ENCODE peak calls at places on chromosome 22, in seven cellular contexts. I is pancreas; H is central memory CD4-positive, alpha-beta T cell; Y is NCI-H2227 treated with DMSO at 0.1 percent for 48 hours; O is stimulated activated CD4-positive, alpha-beta T cell treated with anti-CD3 and anti-CD28 coated beads, Interleukin-12 subunit alpha, Interleukin-12 subunit beta, amount 100 ng/mL, for 4 hours; Z is mucosa of gallbladder; A is CD8-positive, alpha-beta memory T cell. L is an unnamed sample.

GRCh38 chr22:17334054-17334453 is 35.2 kb upstream of the CECR2 start:
- DNase-seq in A (no peak), I (no peak), O (no peak), Y (no peak), H (no peak), Z (no peak), L (no peak)

GRCh38 chr22:42160830-42161696 is 30.5 kb upstream of the CYP2D6 start:
- DNase-seq in A (no peak), I (no peak), Y (no peak), H (no peak), Z (no peak), O (no peak), L (no peak)

GRCh38 chr22:19806213-19807160 is 45.9 kb downstream of the TBX1 start:
- DNase-seq in H (no peak), Y (peak; percentile 18), O (no peak), Z (peak; percentile 59), I (no peak), A (no peak), L (no peak)

GRCh38 chr22:36586250-36586649 is 57.3 kb upstream of the EIF3D start:
- DNase-seq in A (no peak), H (no peak), I (no peak), O (no peak), Z (no peak), Y (no peak), L (no peak)

GRCh38 chr22:19714320-19715252 is at the start of gene SEPTIN5:
- DNase-seq in H (no peak), I (no peak), Z (no peak), O (no peak), A (no peak), Y (peak; percentile 12), L (no peak)

GRCh38 chr22:48760481-48761238 is 1067.0 kb downstream of the BRD1 start:
- DNase-seq in A (no peak), O (no peak), H (no peak), Z (peak; percentile 7), Y (no peak), I (peak; percentile 1), L (no peak)

GRCh38 chr22:30210235-30210831 is 36.2 kb downstream of the LIF start:
- DNase-seq in A (no peak), Z (peak; percentile 52), O (no peak), H (no peak), I (peak; percentile 55), Y (no peak), L (no peak)

GRCh38 chr22:24848559-24849168 is 42.7 kb downstream of the SGSM1 start:
- DNase-seq in A (no peak), I (peak; percentile 62), H (no peak), Z (no peak), Y (no peak), O (no peak), L (no peak)

GRCh38 chr22:45877651-45878050 is 99.3 kb downstream of the WNT7B start:
- DNase-seq in Y (no peak), O (no peak), I (no peak), H (no peak), Z (no peak), A (no peak), L (no peak)

GRCh38 chr22:19819209-19819910 is 35.3 kb downstream of the GNB1L start:
- DNase-seq in I (no peak), A (no peak), Y (no peak), Z (peak; percentile 7), O (no peak), H (no peak), L (no peak)

GRCh38 chr22:36510966-36511881 is 4.4 kb upstream of the FOXRED2 start:
- DNase-seq in A (no peak), Z (peak; percentile 35), H (peak; percentile 17), I (no peak), O (no peak), Y (no peak), L (peak; percentile 70)

GRCh38 chr22:42645341-42645937 is 3.8 kb downstream of the CYB5R3 start:
- DNase-seq in H (no peak), O (no peak), I (no peak), Y (no peak), A (no peak), Z (no peak), L (peak; percentile 49)

GRCh38 chr22:48436201-48436931 is 1391.3 kb downstream of the BRD1 start:
- DNase-seq in A (no peak), O (no peak), I (no peak), H (no peak), Y (no peak), Z (no peak), L (no peak)

GRCh38 chr22:36409911-36410756 is 22.4 kb upstream of the MYH9 start:
- DNase-seq in I (peak; percentile 98), Z (peak; percentile 94), A (peak; percentile 49), O (peak; percentile 48), H (peak; percentile 69), Y (peak; percentile 77), L (no peak)

GRCh38 chr22:50303848-50304527 is 3.5 kb downstream of the PLXNB2 start:
- DNase-seq in O (no peak), Y (no peak), I (peak; percentile 58), Z (peak; percentile 68), H (no peak), A (no peak), L (peak; percentile 51)

GRCh38 chr22:35538801-35539321 is 1.8 kb upstream of the RASD2 start:
- DNase-seq in A (no peak), Z (no peak), Y (no peak), I (peak; percentile 38), O (peak; percentile 28), H (no peak), L (peak; percentile 52)

GRCh38 chr22:42920101-42920820 is 63.2 kb upstream of the ARFGAP3 start:
- DNase-seq in H (no peak), Y (no peak), Z (no peak), O (no peak), I (no peak), A (no peak), L (no peak)

GRCh38 chr22:29917052-29917902 is 34.3 kb downstream of the MTMR3 start:
- DNase-seq in Y (no peak), A (no peak), I (peak; percentile 49), O (no peak), H (no peak), Z (no peak), L (peak; percentile 21)

GRCh38 chr22:39746600-39747262 is 146.8 kb downstream of the ENTHD1 start:
- DNase-seq in O (no peak), H (no peak), A (no peak), I (no peak), Z (no peak), Y (no peak), L (no peak)

GRCh38 chr22:43554694-43555365 is 143.0 kb downstream of the MPPED1 start:
- DNase-seq in I (no peak), Y (no peak), H (no peak), Z (no peak), O (no peak), A (no peak), L (no peak)

GRCh38 chr22:38172489-38173155 is 9.0 kb downstream of the PLA2G6 start:
- DNase-seq in I (peak; percentile 66), Y (no peak), Z (peak; percentile 89), H (peak; percentile 45), O (no peak), A (peak; percentile 62), L (no peak)

GRCh38 chr22:24178502-24179440 is 2.5 kb upstream of the SUSD2 start:
- DNase-seq in O (no peak), Z (no peak), I (no peak), A (no peak), H (no peak), Y (no peak), L (no peak)

GRCh38 chr22:36734171-36735058 is 30.9 kb upstream of the CACNG2 start:
- DNase-seq in I (peak; percentile 81), H (no peak), Z (no peak), O (no peak), Y (no peak), A (no peak), L (peak; percentile 73)

GRCh38 chr22:50104149-50104548 is 14.3 kb downstream of the MOV10L1 start:
- DNase-seq in H (no peak), A (no peak), Y (no peak), O (no peak), Z (no peak), I (no peak), L (no peak)

GRCh38 chr22:22558972-22559603 is at the start of gene PRAME:
- DNase-seq in Z (peak; percentile 35), O (peak; percentile 69), H (peak; percentile 36), Y (peak; percentile 84), A (peak; percentile 44), I (peak; percentile 47), L (no peak)

GRCh38 chr22:36435516-36436415 is 45.7 kb downstream of the TXN2 start:
- DNase-seq in Y (no peak), O (peak; percentile 50), A (peak; percentile 64), I (peak; percentile 67), H (peak; percentile 77), Z (peak; percentile 84), L (no peak)

GRCh38 chr22:36192601-36193000 is 9.0 kb downstream of the APOL4 start:
- DNase-seq in H (no peak), I (no peak), Z (no peak), A (no peak), Y (no peak), O (no peak), L (no peak)

GRCh38 chr22:32695451-32695891 is 106.0 kb upstream of the TIMP3 start:
- DNase-seq in Y (no peak), I (no peak), A (no peak), O (no peak), Z (no peak), H (no peak), L (peak; percentile 98)

GRCh38 chr22:28112130-28112529 is 193.1 kb upstream of the PITPNB start:
- DNase-seq in Y (no peak), O (no peak), I (no peak), Z (no peak), H (no peak), A (no peak), L (no peak)

GRCh38 chr22:42371112-42371900 is 60.9 kb downstream of the NFAM1 start:
- DNase-seq in Y (no peak), O (no peak), Z (no peak), I (no peak), A (no peak), H (no peak), L (no peak)

GRCh38 chr22:46626356-46626755 is 6.2 kb downstream of the GRAMD4 start:
- DNase-seq in O (no peak), I (no peak), H (no peak), Y (no peak), Z (no peak), A (no peak), L (no peak)

GRCh38 chr22:50084570-50084969 is 656 bp downstream of the MLC1 start:
- DNase-seq in H (no peak), Z (no peak), A (no peak), O (no peak), I (no peak), Y (no peak), L (no peak)

GRCh38 chr22:40425082-40425481 is 54.7 kb downstream of the SGSM3 start:
- DNase-seq in A (no peak), I (no peak), O (no peak), H (no peak), Z (no peak), Y (no peak), L (no peak)

GRCh38 chr22:23274891-23275694 is 94.8 kb downstream of the BCR start:
- DNase-seq in O (no peak), I (no peak), A (no peak), Z (no peak), H (no peak), Y (no peak), L (no peak)

GRCh38 chr22:49549256-49549655 is 278.4 kb downstream of the BRD1 start:
- DNase-seq in Y (no peak), H (no peak), I (no peak), O (no peak), A (no peak), Z (no peak), L (no peak)

GRCh38 chr22:46878549-46878948 is 116.1 kb downstream of the TBC1D22A start:
- DNase-seq in O (no peak), A (no peak), I (no peak), Z (no peak), Y (no peak), H (no peak), L (no peak)

L was measured in foreskin fibroblast.